ENCODE peak calls at places on chromosome 6, in four cellular contexts. Q, H, Y and C are unnamed samples.

GRCh38 chr6:163284151-163284550 is 130.4 kb upstream of the QKI start:
- DNase-seq in Y (no peak), H (no peak), Q (no peak), C (no peak)

GRCh38 chr6:41781302-41781711 is 725 bp downstream of the PRICKLE4 start:
- DNase-seq in Y (no peak), H (no peak), Q (no peak), C (no peak)

GRCh38 chr6:2378046-2378657 is 132.7 kb upstream of the GMDS start:
- DNase-seq in Q (no peak), H (no peak), Y (no peak), C (no peak)

GRCh38 chr6:78611097-78611625 is 256.2 kb upstream of the IRAK1BP1 start:
- DNase-seq in H (no peak), Y (no peak), Q (no peak), C (no peak)

GRCh38 chr6:41789390-41789724 is 1.9 kb downstream of the TOMM6 start:
- DNase-seq in Q (peak), H (no peak), Y (no peak), C (no peak)

GRCh38 chr6:33166811-33167210 is 25.5 kb downstream of the COL11A2 start:
- DNase-seq in Q (no peak), H (no peak), Y (no peak), C (no peak)

GRCh38 chr6:5337573-5337972 is 76.3 kb downstream of the FARS2 start:
- DNase-seq in Q (no peak), H (no peak), Y (no peak), C (no peak)

GRCh38 chr6:90914312-90914711 is 327.4 kb upstream of the MAP3K7 start:
- DNase-seq in Y (no peak), H (no peak), Q (no peak), C (no peak)

GRCh38 chr6:52317841-52318581 is 33.5 kb upstream of the MCM3 start:
- DNase-seq in H (peak), Q (no peak), Y (peak), C (no peak)

GRCh38 chr6:36786055-36786675 is 53.1 kb downstream of the CPNE5 start:
- DNase-seq in Q (no peak), H (no peak), Y (no peak), C (no peak)

GRCh38 chr6:157536218-157536534 is 155.2 kb downstream of the ZDHHC14 start:
- DNase-seq in H (no peak), Q (no peak), Y (no peak), C (no peak)

GRCh38 chr6:147268254-147268653 is 64.0 kb downstream of the STXBP5 start:
- DNase-seq in Y (no peak), H (no peak), Q (no peak), C (no peak)

GRCh38 chr6:44008821-44009370 is 118.4 kb downstream of the MRPL14 start:
- DNase-seq in Q (no peak), H (no peak), Y (no peak), C (no peak)

GRCh38 chr6:15893556-15894253 is 230.9 kb upstream of the DTNBP1 start:
- DNase-seq in Y (no peak), Q (peak), H (peak), C (no peak)

GRCh38 chr6:33975631-33976424 is 170.1 kb downstream of the GRM4 start:
- DNase-seq in Y (no peak), H (no peak), Q (no peak), C (no peak)

GRCh38 chr6:312704-313485 is 20.6 kb downstream of the DUSP22 start:
- DNase-seq in Q (no peak), Y (no peak), H (no peak), C (no peak)

GRCh38 chr6:5659467-5659866 is 347.3 kb downstream of the NRN1 start:
- DNase-seq in Q (no peak), H (no peak), Y (no peak), C (no peak)

GRCh38 chr6:166907871-166908806 is 48.2 kb downstream of the RNASET2 start:
- DNase-seq in Q (no peak), H (peak), Y (no peak), C (no peak)

GRCh38 chr6:49551126-49551865 is 828 bp downstream of the C6orf141 start:
- DNase-seq in Q (no peak), H (no peak), Y (no peak), C (peak)

GRCh38 chr6:19444481-19444880 is 392.7 kb upstream of the ID4 start:
- DNase-seq in Q (no peak), H (no peak), Y (no peak), C (no peak)

GRCh38 chr6:106631356-106631755 is 2.0 kb downstream of the QRSL1 start:
- DNase-seq in Y (no peak), H (no peak), Q (peak), C (no peak)

GRCh38 chr6:1596088-1596852 is 13.4 kb upstream of the FOXC1 start:
- DNase-seq in Y (no peak), Q (peak), H (peak), C (peak)

GRCh38 chr6:44001318-44001868 is 125.9 kb downstream of the MRPL14 start:
- DNase-seq in Q (peak), Y (peak), H (peak), C (peak)

GRCh38 chr6:134464690-134465411 is 146.9 kb upstream of the SGK1 start:
- DNase-seq in Y (no peak), H (no peak), Q (no peak), C (no peak)

GRCh38 chr6:35396991-35397390 is 54.6 kb downstream of the PPARD start:
- DNase-seq in H (no peak), Q (peak), Y (no peak), C (no peak)

GRCh38 chr6:71299541-71300470 is 11.2 kb downstream of the OGFRL1 start:
- DNase-seq in H (no peak), Y (no peak), Q (no peak), C (no peak)

GRCh38 chr6:166402582-166403277 is 20.0 kb upstream of the MPC1 start:
- DNase-seq in Y (no peak), Q (no peak), H (no peak), C (peak)

GRCh38 chr6:113248532-113248931 is 608.6 kb upstream of the MARCKS start:
- DNase-seq in Q (no peak), H (no peak), Y (no peak), C (no peak)

GRCh38 chr6:43009124-43009523 is 4.6 kb downstream of the MEA1 start:
- DNase-seq in Q (peak), H (peak), Y (no peak), C (no peak)

GRCh38 chr6:140011537-140011936 is 637.1 kb upstream of the CITED2 start:
- DNase-seq in Y (no peak), Q (no peak), H (peak), C (no peak)

GRCh38 chr6:130896249-130896648 is 69.0 kb downstream of the SMLR1 start:
- DNase-seq in Q (no peak), Y (no peak), H (no peak), C (no peak)

GRCh38 chr6:21679761-21680265 is 86.3 kb downstream of the SOX4 start:
- DNase-seq in Q (no peak), Y (no peak), H (no peak), C (no peak)

GRCh38 chr6:22830463-22830862 is 261.1 kb downstream of the HDGFL1 start:
- DNase-seq in H (no peak), Y (no peak), Q (no peak), C (no peak)

GRCh38 chr6:148251286-148251685 is 91.4 kb upstream of the SASH1 start:
- DNase-seq in H (peak), Y (no peak), Q (peak), C (no peak)

GRCh38 chr6:131995924-131996323 is 44.8 kb upstream of the CCN2 start:
- DNase-seq in H (no peak), Y (no peak), Q (no peak), C (no peak)

GRCh38 chr6:96853083-96853482 is 15.8 kb upstream of the GPR63 start:
- DNase-seq in H (no peak), Q (no peak), Y (no peak), C (no peak)

GRCh38 chr6:96851858-96852257 is 14.6 kb upstream of the GPR63 start:
- DNase-seq in H (no peak), Y (no peak), Q (no peak), C (no peak)

GRCh38 chr6:96844530-96844929 is 7.3 kb upstream of the GPR63 start:
- DNase-seq in H (no peak), Q (no peak), Y (no peak), C (no peak)

GRCh38 chr6:96852605-96853004 is 15.3 kb upstream of the GPR63 start:
- DNase-seq in Q (no peak), H (no peak), Y (no peak), C (no peak)

DNA sequence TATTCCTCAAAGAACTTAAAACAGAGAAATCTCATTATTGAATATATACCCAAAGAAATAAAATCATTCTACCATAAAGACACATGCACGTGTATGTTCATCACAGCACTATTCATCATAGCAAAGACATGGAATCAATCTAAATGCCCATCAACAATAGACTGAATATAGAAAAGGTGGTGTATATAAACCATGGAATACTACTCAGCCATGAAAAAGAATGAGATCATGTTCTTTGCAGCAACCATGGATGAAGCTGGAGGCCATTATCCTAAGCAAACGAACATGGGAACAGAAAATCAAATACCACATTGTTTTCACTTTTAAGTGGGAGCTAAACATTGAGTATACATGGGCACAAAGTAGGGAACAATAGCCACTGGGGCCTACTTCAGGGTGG is 12.3 kb upstream of the GPR63 start:
- DNase-seq in Q (no peak), H (no peak), Y (no peak), C (no peak)
- H2AFZ ChIP-seq in Q (no peak), H (no peak), Y (no peak), C (no peak)

GRCh38 chr6:102381203-102381602 is 987.7 kb downstream of the GRIK2 start:
- DNase-seq in Y (no peak), H (no peak), Q (no peak), C (no peak)
- TF ChIP-seq CBX5 in Y (no peak), H (no peak), Q (no peak), C (no peak)

GRCh38 chr6:40325041-40325440 is 262.1 kb downstream of the LRFN2 start:
- DNase-seq in Y (no peak), H (no peak), Q (no peak), C (no peak)

GRCh38 chr6:40325791-40326190 is 261.4 kb downstream of the LRFN2 start:
- DNase-seq in Y (no peak), H (no peak), Q (no peak), C (no peak)

GRCh38 chr6:40322336-40322735 is 264.8 kb downstream of the LRFN2 start:
- DNase-seq in Y (no peak), H (no peak), Q (no peak), C (no peak)

GRCh38 chr6:40321616-40322015 is 265.5 kb downstream of the LRFN2 start:
- DNase-seq in Y (no peak), H (no peak), Q (no peak), C (no peak)

DNA sequence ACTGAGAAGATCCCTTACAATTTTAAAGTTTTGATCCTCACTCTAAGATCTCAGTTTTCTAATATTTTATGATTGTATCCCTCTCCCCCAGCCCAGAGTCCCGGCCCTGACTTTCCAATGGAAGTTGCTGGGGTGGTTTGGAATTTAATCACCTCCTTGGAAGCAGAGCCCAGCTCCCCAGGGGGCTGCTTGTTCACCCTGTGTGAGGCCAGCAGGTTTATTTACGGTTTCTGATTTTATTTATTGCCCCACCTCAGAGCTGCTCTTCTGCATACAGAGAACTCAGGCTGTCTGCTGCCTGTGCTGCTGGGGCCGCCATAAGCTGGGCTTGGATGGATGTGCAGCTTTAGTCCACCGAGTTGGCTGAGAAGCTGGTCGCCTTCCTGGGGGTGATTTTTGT is 263.0 kb downstream of the LRFN2 start:
- DNase-seq in Q (no peak), Y (no peak), H (no peak), C (no peak)
- TF ChIP-seq POLR2A in Q (no peak), Y (no peak), H (no peak), C (no peak)

GRCh38 chr6:137424243-137424642 is 70.0 kb downstream of the OLIG3 start:
- DNase-seq in Q (no peak), Y (no peak), H (no peak), C (no peak)
- H2AFZ ChIP-seq in Q (no peak), Y (no peak), H (no peak), C (no peak)

GRCh38 chr6:150251566-150252186 is 108.8 kb downstream of the PPP1R14C start:
- DNase-seq in Y (no peak), Q (no peak), H (no peak), C (no peak)
- TF ChIP-seq CBX5 in Y (no peak), Q (no peak), H (no peak), C (no peak)

DNA sequence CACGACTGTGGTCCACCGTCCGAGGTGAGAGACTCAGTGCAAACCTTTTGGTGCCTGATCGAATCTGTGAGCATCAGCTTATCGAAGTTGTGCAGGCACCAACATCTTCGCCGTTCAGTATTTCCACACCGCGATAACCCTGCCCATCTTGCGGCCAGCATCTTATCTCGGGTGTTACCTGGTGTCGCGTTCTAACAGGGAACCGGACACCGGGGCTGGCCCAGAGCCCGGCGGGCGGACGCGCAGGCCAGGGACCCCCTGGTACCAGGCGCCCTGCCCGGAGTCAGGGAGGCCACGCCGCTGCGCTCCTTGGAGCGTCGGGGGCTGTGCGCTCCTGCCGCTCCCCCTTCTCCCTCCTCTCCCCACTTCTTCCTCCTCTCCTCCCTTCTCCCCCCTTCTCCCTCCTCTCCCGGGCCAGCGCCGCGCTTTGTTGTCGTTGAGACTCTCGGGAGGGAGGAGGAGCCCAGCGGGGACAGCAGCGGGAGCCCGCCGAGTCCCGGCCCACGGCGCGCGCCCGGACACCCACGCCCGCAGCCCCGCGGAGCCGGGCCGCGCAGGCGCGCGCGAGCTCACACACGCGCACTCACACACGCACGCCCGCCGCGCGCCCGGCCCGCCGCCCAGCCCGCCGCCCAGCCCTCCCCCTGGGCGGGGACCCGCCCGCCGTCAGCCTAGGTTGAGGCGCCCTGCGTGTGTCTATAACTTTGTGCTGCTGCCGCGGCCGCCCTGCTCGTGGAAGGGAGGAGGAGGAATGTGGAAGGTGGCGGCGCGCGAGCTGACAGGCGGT is 1.4 kb upstream of the FOXO3 start:
- DNase-seq in Y (no peak), H (peak), Q (peak), C (no peak)
- TF ChIP-seq POLR2A in Y (peak), H (no peak), Q (peak), C (no peak)